ENCODE peak calls at places on chromosomes 1 and 21, in ten cellular contexts. One of them, this sample, is unnamed.

GRCh38 chr1:25486602-25487001 is 55.9 kb downstream of the MACO1 start:
- DNase-seq in HFF-Myc: no peak
- DNase-seq in foreskin fibroblast: peak
- DNase-seq in heart right ventricle: no peak
- DNase-seq in adrenal gland: peak
- DNase-seq in aorta: no peak
- DNase-seq in upper lobe of left lung: no peak
- DNase-seq in suprapubic skin: no peak
- DNase-seq in uterus: no peak
- DNase-seq in left ventricle myocardium inferior: no peak
- DNase-seq in this sample: peak

GRCh38 chr1:186884266-186884665 is 55.5 kb downstream of the PLA2G4A start:
- DNase-seq in foreskin fibroblast: peak
- DNase-seq in heart right ventricle: no peak
- DNase-seq in HFF-Myc: no peak
- DNase-seq in suprapubic skin: no peak
- DNase-seq in aorta: no peak
- DNase-seq in left ventricle myocardium inferior: no peak
- DNase-seq in adrenal gland: no peak
- DNase-seq in upper lobe of left lung: no peak
- DNase-seq in uterus: no peak
- DNase-seq in this sample: no peak

GRCh38 chr1:168454211-168454815 is 89.5 kb downstream of the XCL2 start:
- DNase-seq in adrenal gland: no peak
- DNase-seq in heart right ventricle: no peak
- DNase-seq in aorta: no peak
- DNase-seq in foreskin fibroblast: peak
- DNase-seq in uterus: no peak
- DNase-seq in upper lobe of left lung: no peak
- DNase-seq in left ventricle myocardium inferior: no peak
- DNase-seq in suprapubic skin: no peak
- DNase-seq in HFF-Myc: no peak
- DNase-seq in this sample: no peak

GRCh38 chr1:230568676-230569075 is 73.6 kb upstream of the COG2 start:
- DNase-seq in upper lobe of left lung: no peak
- DNase-seq in foreskin fibroblast: no peak
- DNase-seq in left ventricle myocardium inferior: no peak
- DNase-seq in uterus: no peak
- DNase-seq in HFF-Myc: no peak
- DNase-seq in suprapubic skin: no peak
- DNase-seq in adrenal gland: no peak
- DNase-seq in aorta: no peak
- DNase-seq in heart right ventricle: no peak
- DNase-seq in this sample: no peak

GRCh38 chr1:228921473-228921872 is 186.2 kb downstream of the RHOU start:
- DNase-seq in heart right ventricle: no peak
- DNase-seq in left ventricle myocardium inferior: no peak
- DNase-seq in upper lobe of left lung: no peak
- DNase-seq in foreskin fibroblast: no peak
- DNase-seq in uterus: no peak
- DNase-seq in suprapubic skin: no peak
- DNase-seq in HFF-Myc: no peak
- DNase-seq in adrenal gland: peak
- DNase-seq in aorta: peak
- DNase-seq in this sample: no peak

GRCh38 chr1:95086949-95087533 is 14.3 kb upstream of the ALG14 start:
- DNase-seq in heart right ventricle: peak
- DNase-seq in left ventricle myocardium inferior: no peak
- DNase-seq in adrenal gland: peak
- DNase-seq in suprapubic skin: no peak
- DNase-seq in upper lobe of left lung: no peak
- DNase-seq in aorta: no peak
- DNase-seq in foreskin fibroblast: peak
- DNase-seq in HFF-Myc: peak
- DNase-seq in uterus: peak
- DNase-seq in this sample: peak

GRCh38 chr1:22805672-22806038 is 95.0 kb downstream of the EPHB2 start:
- DNase-seq in uterus: no peak
- DNase-seq in foreskin fibroblast: no peak
- DNase-seq in left ventricle myocardium inferior: no peak
- DNase-seq in adrenal gland: no peak
- DNase-seq in upper lobe of left lung: no peak
- DNase-seq in heart right ventricle: no peak
- DNase-seq in suprapubic skin: no peak
- DNase-seq in aorta: no peak
- DNase-seq in HFF-Myc: no peak
- DNase-seq in this sample: no peak

GRCh38 chr21:34690041-34690792 is 21.4 kb downstream of the CLIC6 start:
- DNase-seq in foreskin fibroblast: no peak
- DNase-seq in uterus: no peak
- DNase-seq in HFF-Myc: no peak
- DNase-seq in heart right ventricle: no peak
- DNase-seq in upper lobe of left lung: no peak
- DNase-seq in aorta: no peak
- DNase-seq in suprapubic skin: no peak
- DNase-seq in left ventricle myocardium inferior: no peak
- DNase-seq in adrenal gland: no peak
- DNase-seq in this sample: no peak

GRCh38 chr1:63732666-63733065 is 41.2 kb upstream of the ROR1 start:
- DNase-seq in adrenal gland: no peak
- DNase-seq in foreskin fibroblast: peak
- DNase-seq in HFF-Myc: no peak
- DNase-seq in heart right ventricle: no peak
- DNase-seq in left ventricle myocardium inferior: no peak
- DNase-seq in upper lobe of left lung: no peak
- DNase-seq in suprapubic skin: no peak
- DNase-seq in uterus: no peak
- DNase-seq in aorta: no peak
- DNase-seq in this sample: peak

GRCh38 chr1:99005142-99005491 is 456 bp upstream of the PLPPR5 start:
- DNase-seq in upper lobe of left lung: no peak
- DNase-seq in HFF-Myc: no peak
- DNase-seq in heart right ventricle: no peak
- DNase-seq in suprapubic skin: no peak
- DNase-seq in left ventricle myocardium inferior: no peak
- DNase-seq in aorta: no peak
- DNase-seq in uterus: no peak
- DNase-seq in adrenal gland: no peak
- DNase-seq in foreskin fibroblast: peak
- DNase-seq in this sample: peak
- H3K4me3 ChIP-seq in upper lobe of left lung: peak
- H3K4me3 ChIP-seq in HFF-Myc: no peak
- H3K4me3 ChIP-seq in heart right ventricle: peak
- H3K4me3 ChIP-seq in suprapubic skin: peak
- H3K4me3 ChIP-seq in left ventricle myocardium inferior: peak
- H3K4me3 ChIP-seq in aorta: peak
- H3K4me3 ChIP-seq in uterus: no peak
- H3K4me3 ChIP-seq in adrenal gland: peak
- H3K4me3 ChIP-seq in foreskin fibroblast: peak
- H3K4me3 ChIP-seq in this sample: peak

GRCh38 chr1:89198081-89198480 is 661 bp downstream of the GBP4 start:
- DNase-seq in heart right ventricle: no peak
- DNase-seq in left ventricle myocardium inferior: no peak
- DNase-seq in HFF-Myc: no peak
- DNase-seq in adrenal gland: no peak
- DNase-seq in foreskin fibroblast: no peak
- DNase-seq in aorta: no peak
- DNase-seq in upper lobe of left lung: no peak
- DNase-seq in uterus: no peak
- DNase-seq in suprapubic skin: no peak
- DNase-seq in this sample: peak
- H3K4me3 ChIP-seq in heart right ventricle: peak
- H3K4me3 ChIP-seq in left ventricle myocardium inferior: peak
- H3K4me3 ChIP-seq in HFF-Myc: no peak
- H3K4me3 ChIP-seq in adrenal gland: peak
- H3K4me3 ChIP-seq in foreskin fibroblast: peak
- H3K4me3 ChIP-seq in aorta: no peak
- H3K4me3 ChIP-seq in upper lobe of left lung: peak
- H3K4me3 ChIP-seq in uterus: peak
- H3K4me3 ChIP-seq in suprapubic skin: peak
- H3K4me3 ChIP-seq in this sample: peak

GRCh38 chr1:30747028-30748008 is 10.3 kb downstream of the LAPTM5 start:
- DNase-seq in uterus: no peak
- DNase-seq in adrenal gland: no peak
- DNase-seq in upper lobe of left lung: no peak
- DNase-seq in left ventricle myocardium inferior: no peak
- DNase-seq in HFF-Myc: no peak
- DNase-seq in foreskin fibroblast: no peak
- DNase-seq in aorta: no peak
- DNase-seq in suprapubic skin: no peak
- DNase-seq in heart right ventricle: no peak
- DNase-seq in this sample: no peak

GRCh38 chr1:30744060-30744756 is 13.4 kb downstream of the LAPTM5 start:
- DNase-seq in heart right ventricle: no peak
- DNase-seq in aorta: no peak
- DNase-seq in adrenal gland: no peak
- DNase-seq in foreskin fibroblast: peak
- DNase-seq in suprapubic skin: no peak
- DNase-seq in HFF-Myc: peak
- DNase-seq in left ventricle myocardium inferior: no peak
- DNase-seq in uterus: no peak
- DNase-seq in upper lobe of left lung: no peak
- DNase-seq in this sample: no peak

GRCh38 chr1:30745156-30745833 is 12.3 kb downstream of the LAPTM5 start:
- DNase-seq in adrenal gland: no peak
- DNase-seq in uterus: no peak
- DNase-seq in foreskin fibroblast: no peak
- DNase-seq in left ventricle myocardium inferior: no peak
- DNase-seq in aorta: no peak
- DNase-seq in suprapubic skin: no peak
- DNase-seq in heart right ventricle: no peak
- DNase-seq in HFF-Myc: no peak
- DNase-seq in upper lobe of left lung: no peak
- DNase-seq in this sample: no peak

GRCh38 chr1:30746212-30747027 is 11.2 kb downstream of the LAPTM5 start:
- DNase-seq in adrenal gland: no peak
- DNase-seq in heart right ventricle: no peak
- DNase-seq in left ventricle myocardium inferior: no peak
- DNase-seq in uterus: no peak
- DNase-seq in foreskin fibroblast: no peak
- DNase-seq in suprapubic skin: no peak
- DNase-seq in aorta: no peak
- DNase-seq in upper lobe of left lung: no peak
- DNase-seq in HFF-Myc: no peak
- DNase-seq in this sample: no peak

GRCh38 chr1:30745834-30746208 is 11.8 kb downstream of the LAPTM5 start:
- DNase-seq in foreskin fibroblast: no peak
- DNase-seq in suprapubic skin: no peak
- DNase-seq in adrenal gland: no peak
- DNase-seq in uterus: no peak
- DNase-seq in left ventricle myocardium inferior: no peak
- DNase-seq in heart right ventricle: no peak
- DNase-seq in upper lobe of left lung: no peak
- DNase-seq in HFF-Myc: no peak
- DNase-seq in aorta: no peak
- DNase-seq in this sample: no peak
- H3K4me3 ChIP-seq in foreskin fibroblast: no peak
- H3K4me3 ChIP-seq in suprapubic skin: no peak
- H3K4me3 ChIP-seq in adrenal gland: no peak
- H3K4me3 ChIP-seq in uterus: no peak
- H3K4me3 ChIP-seq in left ventricle myocardium inferior: no peak
- H3K4me3 ChIP-seq in heart right ventricle: no peak
- H3K4me3 ChIP-seq in upper lobe of left lung: no peak
- H3K4me3 ChIP-seq in HFF-Myc: no peak
- H3K4me3 ChIP-seq in aorta: no peak
- H3K4me3 ChIP-seq in this sample: no peak

GRCh38 chr1:34792424-34792823 is 375 bp upstream of the GJA4 start:
- DNase-seq in left ventricle myocardium inferior: no peak
- DNase-seq in uterus: no peak
- DNase-seq in HFF-Myc: no peak
- DNase-seq in upper lobe of left lung: no peak
- DNase-seq in heart right ventricle: no peak
- DNase-seq in aorta: no peak
- DNase-seq in suprapubic skin: no peak
- DNase-seq in adrenal gland: no peak
- DNase-seq in foreskin fibroblast: no peak
- DNase-seq in this sample: no peak
- H3K4me3 ChIP-seq in left ventricle myocardium inferior: peak
- H3K4me3 ChIP-seq in uterus: no peak
- H3K4me3 ChIP-seq in HFF-Myc: no peak
- H3K4me3 ChIP-seq in upper lobe of left lung: peak
- H3K4me3 ChIP-seq in heart right ventricle: peak
- H3K4me3 ChIP-seq in aorta: no peak
- H3K4me3 ChIP-seq in suprapubic skin: peak
- H3K4me3 ChIP-seq in adrenal gland: peak
- H3K4me3 ChIP-seq in foreskin fibroblast: no peak
- H3K4me3 ChIP-seq in this sample: no peak

DNA sequence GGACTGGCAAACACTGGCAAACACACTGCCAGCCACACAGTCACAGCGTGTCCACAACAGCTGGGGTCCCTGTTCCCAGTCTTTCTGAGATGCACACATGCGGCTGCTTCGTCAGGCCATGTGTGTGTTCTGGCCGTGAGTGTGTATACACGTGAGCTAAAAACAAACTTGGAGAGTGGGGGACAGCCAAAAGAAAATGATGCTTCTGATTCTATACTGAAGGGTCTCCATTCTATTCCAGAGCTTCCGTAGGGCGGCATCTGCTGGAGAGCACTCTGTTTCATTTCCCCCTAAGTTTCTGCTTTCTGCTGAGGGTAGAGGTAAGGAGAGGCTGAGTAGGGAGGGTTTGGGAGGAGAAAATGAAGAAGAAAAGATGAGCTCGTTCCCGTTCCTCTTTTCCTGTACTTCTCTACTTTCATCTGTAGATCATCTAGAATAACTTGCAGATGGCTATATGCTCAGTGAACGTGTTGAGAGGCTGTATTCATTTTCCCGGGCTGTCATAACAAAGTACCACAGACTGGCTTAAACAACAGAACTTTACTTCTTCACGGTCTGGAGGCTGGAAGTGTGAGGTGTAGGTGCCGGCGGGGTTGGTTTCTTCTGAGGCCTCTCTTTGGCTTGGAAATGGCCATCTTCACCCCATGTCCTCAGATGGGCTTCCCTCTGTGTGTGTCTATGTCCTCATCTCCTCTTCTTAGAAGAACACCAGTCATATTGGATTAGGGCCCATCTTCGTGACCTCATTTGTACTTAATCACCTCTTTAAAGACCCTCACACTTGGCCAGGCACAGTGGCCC is 151.6 kb downstream of the TOMM20 start:
- DNase-seq in adrenal gland: no peak
- DNase-seq in heart right ventricle: no peak
- DNase-seq in uterus: no peak
- DNase-seq in upper lobe of left lung: no peak
- DNase-seq in suprapubic skin: peak
- DNase-seq in aorta: no peak
- DNase-seq in left ventricle myocardium inferior: no peak
- DNase-seq in foreskin fibroblast: no peak
- DNase-seq in HFF-Myc: no peak
- DNase-seq in this sample: no peak
- H3K4me3 ChIP-seq in adrenal gland: no peak
- H3K4me3 ChIP-seq in heart right ventricle: no peak
- H3K4me3 ChIP-seq in uterus: no peak
- H3K4me3 ChIP-seq in upper lobe of left lung: no peak
- H3K4me3 ChIP-seq in suprapubic skin: no peak
- H3K4me3 ChIP-seq in aorta: no peak
- H3K4me3 ChIP-seq in left ventricle myocardium inferior: no peak
- H3K4me3 ChIP-seq in foreskin fibroblast: no peak
- H3K4me3 ChIP-seq in HFF-Myc: no peak
- H3K4me3 ChIP-seq in this sample: no peak

DNA sequence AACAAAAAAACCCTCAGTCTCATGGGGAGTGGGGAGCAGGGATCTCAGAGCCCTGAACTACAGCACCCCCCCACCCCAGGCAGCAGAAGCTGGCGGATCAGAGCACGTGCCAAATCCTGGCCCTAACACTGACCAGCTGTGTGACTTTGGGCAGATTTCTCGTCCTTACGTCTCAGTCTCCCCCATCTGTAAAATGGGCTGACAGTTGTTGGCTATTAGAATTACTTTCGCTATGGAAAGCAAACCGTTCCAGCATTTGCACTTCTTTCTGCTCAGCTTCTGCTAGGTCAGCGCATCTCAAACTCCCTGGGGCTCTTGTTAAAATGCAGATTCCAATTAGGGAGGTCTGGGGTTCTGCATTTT is 15.5 kb downstream of the TNFRSF8 start:
- DNase-seq in upper lobe of left lung: no peak
- DNase-seq in suprapubic skin: no peak
- DNase-seq in aorta: no peak
- DNase-seq in heart right ventricle: no peak
- DNase-seq in adrenal gland: no peak
- DNase-seq in left ventricle myocardium inferior: no peak
- DNase-seq in foreskin fibroblast: no peak
- DNase-seq in HFF-Myc: no peak
- DNase-seq in uterus: no peak
- DNase-seq in this sample: no peak
- H3K4me3 ChIP-seq in upper lobe of left lung: no peak
- H3K4me3 ChIP-seq in suprapubic skin: no peak
- H3K4me3 ChIP-seq in aorta: no peak
- H3K4me3 ChIP-seq in heart right ventricle: no peak
- H3K4me3 ChIP-seq in adrenal gland: no peak
- H3K4me3 ChIP-seq in left ventricle myocardium inferior: no peak
- H3K4me3 ChIP-seq in foreskin fibroblast: no peak
- H3K4me3 ChIP-seq in HFF-Myc: no peak
- H3K4me3 ChIP-seq in uterus: no peak
- H3K4me3 ChIP-seq in this sample: no peak